ENCODE peak calls at places on chromosome 17, in four cellular contexts. V is GM23338, F is NB4, K is OCI-LY7. L is an unnamed sample.
A peak's percentile ranks its signal among the peaks of the same experiment; 100 is the strongest.

GRCh38 chr17:79609175-79609589 is 1.7 kb downstream of the RBFOX3 start:
- DNase-seq in F (no peak), K (no peak), V (peak; percentile 52), L (no peak)

GRCh38 chr17:73552300-73553088 is 91.8 kb downstream of the SDK2 start:
- DNase-seq in F (no peak), V (no peak), K (no peak), L (no peak)

GRCh38 chr17:63500548-63501390 is 22.4 kb upstream of the KCNH6 start:
- DNase-seq in F (no peak), V (no peak), K (no peak), L (no peak)

GRCh38 chr17:64406321-64407200 is 15.9 kb upstream of the PECAM1 start:
- DNase-seq in F (no peak), V (peak; percentile 63), K (peak; percentile 88), L (no peak)

GRCh38 chr17:42881768-42882565 is 18.6 kb upstream of the G6PC1 start:
- DNase-seq in K (no peak), V (no peak), F (no peak), L (no peak)

GRCh38 chr17:50203086-50203485 is 1.7 kb upstream of the COL1A1 start:
- DNase-seq in V (no peak), K (no peak), F (no peak), L (no peak)

GRCh38 chr17:78995022-78995760 is 14.4 kb downstream of the CANT1 start:
- DNase-seq in K (no peak), F (no peak), V (no peak), L (no peak)

GRCh38 chr17:63836811-63837210 is 5.7 kb downstream of the SMARCD2 start:
- DNase-seq in K (no peak), F (no peak), V (no peak), L (no peak)

GRCh38 chr17:60971515-60972369 is 294.1 kb downstream of the BCAS3 start:
- DNase-seq in V (peak; percentile 78), F (peak; percentile 58), K (peak; percentile 25), L (peak; percentile 14)

GRCh38 chr17:82914375-82914774 is 74.6 kb upstream of the ZNF750 start:
- DNase-seq in V (no peak), F (no peak), K (peak; percentile 72), L (no peak)

GRCh38 chr17:60161598-60162330 is 12.0 kb downstream of the CA4 start:
- DNase-seq in K (no peak), V (peak; percentile 74), F (peak; percentile 57), L (no peak)

GRCh38 chr17:72123496-72123963 is 2.7 kb downstream of the SOX9 start:
- DNase-seq in F (no peak), K (no peak), V (no peak), L (no peak)

GRCh38 chr17:66960623-66961022 is 3.9 kb upstream of the CACNG4 start:
- DNase-seq in K (no peak), F (no peak), V (no peak), L (no peak)

GRCh38 chr17:75181608-75182318 is 996 bp downstream of the SUMO2 start:
- DNase-seq in F (peak; percentile 52), V (peak; percentile 39), K (peak; percentile 55), L (no peak)

GRCh38 chr17:28570716-28571254 is 539 bp downstream of the PIGS start:
- DNase-seq in K (peak; percentile 38), F (peak; percentile 67), V (peak; percentile 71), L (no peak)

GRCh38 chr17:57948555-57949420 is 6.4 kb downstream of the CUEDC1 start:
- DNase-seq in F (peak; percentile 63), K (no peak), V (peak; percentile 45), L (peak; percentile 98)

GRCh38 chr17:41655611-41656111 is 31.3 kb upstream of the KRT17 start:
- DNase-seq in F (no peak), V (peak; percentile 72), K (no peak), L (no peak)

GRCh38 chr17:20236586-20237227 is 227.5 kb downstream of the SPECC1 start:
- DNase-seq in F (no peak), K (no peak), V (no peak), L (no peak)

GRCh38 chr17:39687101-39687545 is 734 bp downstream of the PGAP3 start:
- DNase-seq in F (no peak), K (no peak), V (no peak), L (no peak)

GRCh38 chr17:39688475-39688835 is 598 bp upstream of the PGAP3 start:
- DNase-seq in F (no peak), V (no peak), K (no peak), L (no peak)

GRCh38 chr17:39684369-39685043 is 3.4 kb downstream of the PGAP3 start:
- DNase-seq in K (no peak), V (no peak), F (no peak), L (no peak)

GRCh38 chr17:39688945-39689344 is 1.1 kb upstream of the PGAP3 start:
- DNase-seq in V (peak; percentile 78), K (no peak), F (no peak), L (no peak)

GRCh38 chr17:39687546-39688474 is at the start of gene PGAP3:
- DNase-seq in V (peak; percentile 96), F (peak; percentile 98), K (peak; percentile 96), L (peak; percentile 44)
- TF ChIP-seq CTCF in V (peak; percentile 12), F (no peak), K (peak; percentile 32), L (no peak)

DNA sequence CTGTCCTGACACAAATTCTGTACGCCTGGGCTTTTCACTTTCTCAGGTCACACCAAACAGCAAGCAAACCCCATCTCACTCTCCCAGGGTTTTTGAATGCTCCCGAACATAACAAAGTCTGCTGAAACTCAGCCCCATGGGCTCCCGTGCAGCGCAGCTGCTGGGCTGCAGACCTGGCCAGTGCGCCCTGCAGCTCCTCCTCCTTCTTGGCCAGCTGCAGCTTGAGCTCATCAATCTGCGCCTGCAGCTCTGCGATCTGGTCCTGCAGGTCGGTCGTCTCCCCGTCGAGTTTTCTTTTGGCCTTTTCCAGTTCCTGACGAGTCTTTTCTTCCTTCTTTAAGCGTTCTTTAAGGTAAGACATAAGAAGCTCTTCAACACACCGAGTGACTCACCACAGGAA is 70.5 kb downstream of the NDEL1 start:
- DNase-seq in V (no peak), F (no peak), K (no peak), L (no peak)
- H3K4me3 ChIP-seq in V (no peak overlapping the region), F (no peak overlapping the region), K (no peak overlapping the region), L (no peak overlapping the region)

GRCh38 chr17:46061435-46061834 is 62.4 kb downstream of the STH start:
- DNase-seq in F (peak; percentile 27), K (no peak), V (peak; percentile 68), L (no peak)
- TF ChIP-seq CTCF in F (no peak), K (peak; percentile 68), V (no peak), L (no peak)

GRCh38 chr17:70184207-70184606 is 14.9 kb downstream of the KCNJ2 start:
- DNase-seq in K (no peak), V (no peak), F (no peak), L (no peak)

GRCh38 chr17:70185280-70185679 is 15.9 kb downstream of the KCNJ2 start:
- DNase-seq in K (no peak), F (no peak), V (no peak), L (no peak)

GRCh38 chr17:70181866-70182265 is 12.5 kb downstream of the KCNJ2 start:
- DNase-seq in V (no peak), F (no peak), K (no peak), L (no peak)

GRCh38 chr17:70184770-70185169 is 15.4 kb downstream of the KCNJ2 start:
- DNase-seq in F (no peak), V (no peak), K (no peak), L (no peak)

GRCh38 chr17:70183508-70183907 is 14.2 kb downstream of the KCNJ2 start:
- DNase-seq in V (no peak), F (no peak), K (no peak), L (no peak)
- H3K4me3 ChIP-seq in V (no peak overlapping the region), F (no peak overlapping the region), K (no peak overlapping the region), L (no peak overlapping the region)

GRCh38 chr17:18241229-18241871 is 15.9 kb downstream of the LLGL1 start:
- DNase-seq in F (no peak), V (peak; percentile 59), K (no peak), L (no peak)
- TF ChIP-seq CTCF in F (no peak), V (peak; percentile 44), K (no peak), L (no peak)

GRCh38 chr17:40452074-40452787 is 9.0 kb downstream of the IGFBP4 start:
- DNase-seq in F (no peak), V (no peak), K (no peak), L (peak; percentile 83)
- H3K4me3 ChIP-seq in F (no peak overlapping the region), V (no peak overlapping the region), K (no peak overlapping the region), L (peak overlapping the region; percentile 8)

GRCh38 chr17:67994827-67995567 is 1.3 kb downstream of the C17orf58 start:
- DNase-seq in V (no peak), K (peak; percentile 12), F (peak; percentile 54), L (peak; percentile 42)

GRCh38 chr17:67993998-67994361 is 2.3 kb downstream of the C17orf58 start:
- DNase-seq in K (peak; percentile 56), F (no peak), V (peak; percentile 41), L (no peak)

GRCh38 chr17:67999291-67999911 is 3.1 kb upstream of the C17orf58 start:
- DNase-seq in V (no peak), F (no peak), K (no peak), L (no peak)

GRCh38 chr17:67995568-67996191 is 589 bp downstream of the C17orf58 start:
- DNase-seq in F (peak; percentile 32), V (peak; percentile 59), K (peak; percentile 49), L (no peak)

GRCh38 chr17:67998466-67998865 is 2.2 kb upstream of the C17orf58 start:
- DNase-seq in K (no peak), V (peak; percentile 43), F (no peak), L (no peak)
- TF ChIP-seq CTCF in K (no peak), V (no peak), F (no peak), L (no peak)

GRCh38 chr17:81451823-81452222 is 56.6 kb downstream of the BAHCC1 start:
- DNase-seq in F (no peak), K (no peak), V (no peak), L (no peak)
- H3K4me3 ChIP-seq in F (no peak overlapping the region), K (no peak overlapping the region), V (no peak overlapping the region), L (no peak overlapping the region)

GRCh38 chr17:52026075-52026474 is 132.4 kb downstream of the CA10 start:
- DNase-seq in F (no peak), V (no peak), K (no peak), L (no peak)
- TF ChIP-seq CTCF in F (no peak), V (no peak), K (no peak), L (no peak)